ENCODE peak calls at places on chromosome 6, in eight cellular contexts. One of them, this sample, is unnamed.

GRCh38 chr6:21595951-21596378 is 2.4 kb downstream of the SOX4 start:
- DNase-seq in thoracic aorta: no peak
- DNase-seq in upper lobe of left lung: no peak
- DNase-seq in foreskin fibroblast: no peak
- DNase-seq in uterus: peak; percentile 40
- DNase-seq in prostate gland: no peak
- DNase-seq in psoas muscle: no peak
- DNase-seq in fibroblast of pulmonary artery: no peak
- DNase-seq in this sample: peak; percentile 23

GRCh38 chr6:159071843-159072769 is 27.3 kb upstream of the TAGAP start:
- DNase-seq in thoracic aorta: no peak
- DNase-seq in upper lobe of left lung: no peak
- DNase-seq in foreskin fibroblast: no peak
- DNase-seq in uterus: no peak
- DNase-seq in prostate gland: no peak
- DNase-seq in psoas muscle: no peak
- DNase-seq in fibroblast of pulmonary artery: no peak
- DNase-seq in this sample: no peak

GRCh38 chr6:3457710-3458605 is 1.1 kb upstream of the SLC22A23 start:
- DNase-seq in thoracic aorta: no peak
- DNase-seq in upper lobe of left lung: peak; percentile 62
- DNase-seq in foreskin fibroblast: peak; percentile 62
- DNase-seq in uterus: peak; percentile 22
- DNase-seq in prostate gland: peak; percentile 77
- DNase-seq in psoas muscle: peak; percentile 70
- DNase-seq in fibroblast of pulmonary artery: no peak
- DNase-seq in this sample: peak; percentile 71

GRCh38 chr6:52647199-52647598 is 23.7 kb upstream of the TMEM14A start:
- DNase-seq in thoracic aorta: no peak
- DNase-seq in upper lobe of left lung: no peak
- DNase-seq in foreskin fibroblast: peak; percentile 83
- DNase-seq in uterus: no peak
- DNase-seq in prostate gland: no peak
- DNase-seq in psoas muscle: no peak
- DNase-seq in fibroblast of pulmonary artery: peak; percentile 73
- DNase-seq in this sample: no peak

GRCh38 chr6:135181333-135182119 is 418 bp downstream of the MYB start:
- DNase-seq in thoracic aorta: no peak
- DNase-seq in upper lobe of left lung: no peak
- DNase-seq in foreskin fibroblast: peak; percentile 37
- DNase-seq in uterus: no peak
- DNase-seq in prostate gland: no peak
- DNase-seq in psoas muscle: peak; percentile 48
- DNase-seq in fibroblast of pulmonary artery: no peak
- DNase-seq in this sample: peak; percentile 14

GRCh38 chr6:105803439-105803838 is 282.7 kb upstream of the PRDM1 start:
- DNase-seq in thoracic aorta: no peak
- DNase-seq in upper lobe of left lung: no peak
- DNase-seq in foreskin fibroblast: peak; percentile 47
- DNase-seq in uterus: no peak
- DNase-seq in prostate gland: no peak
- DNase-seq in psoas muscle: no peak
- DNase-seq in fibroblast of pulmonary artery: no peak
- DNase-seq in this sample: no peak

GRCh38 chr6:10418862-10419748 is 4.2 kb upstream of the TFAP2A start:
- DNase-seq in thoracic aorta: no peak
- DNase-seq in upper lobe of left lung: no peak
- DNase-seq in foreskin fibroblast: peak; percentile 38
- DNase-seq in uterus: no peak
- DNase-seq in prostate gland: peak; percentile 84
- DNase-seq in psoas muscle: no peak
- DNase-seq in fibroblast of pulmonary artery: no peak
- DNase-seq in this sample: no peak

GRCh38 chr6:1893470-1894130 is 283.9 kb downstream of the FOXC1 start:
- DNase-seq in thoracic aorta: no peak
- DNase-seq in upper lobe of left lung: no peak
- DNase-seq in foreskin fibroblast: peak; percentile 26
- DNase-seq in uterus: no peak
- DNase-seq in prostate gland: no peak
- DNase-seq in psoas muscle: no peak
- DNase-seq in fibroblast of pulmonary artery: no peak
- DNase-seq in this sample: no peak

GRCh38 chr6:51618563-51618962 is 468.9 kb downstream of the PKHD1 start:
- DNase-seq in thoracic aorta: no peak
- DNase-seq in upper lobe of left lung: no peak
- DNase-seq in foreskin fibroblast: no peak
- DNase-seq in uterus: no peak
- DNase-seq in prostate gland: no peak
- DNase-seq in psoas muscle: no peak
- DNase-seq in fibroblast of pulmonary artery: no peak
- DNase-seq in this sample: no peak

GRCh38 chr6:83006270-83006905 is 59.3 kb downstream of the UBE3D start:
- DNase-seq in thoracic aorta: no peak
- DNase-seq in upper lobe of left lung: no peak
- DNase-seq in foreskin fibroblast: no peak
- DNase-seq in uterus: no peak
- DNase-seq in prostate gland: no peak
- DNase-seq in psoas muscle: no peak
- DNase-seq in fibroblast of pulmonary artery: no peak
- DNase-seq in this sample: no peak

GRCh38 chr6:56793938-56794337 is 151.2 kb upstream of the DST start:
- DNase-seq in thoracic aorta: no peak
- DNase-seq in upper lobe of left lung: no peak
- DNase-seq in foreskin fibroblast: no peak
- DNase-seq in uterus: no peak
- DNase-seq in prostate gland: no peak
- DNase-seq in psoas muscle: no peak
- DNase-seq in fibroblast of pulmonary artery: no peak
- DNase-seq in this sample: no peak

GRCh38 chr6:44189257-44189656 is 27.5 kb upstream of the MYMX start:
- DNase-seq in thoracic aorta: no peak
- DNase-seq in upper lobe of left lung: no peak
- DNase-seq in foreskin fibroblast: no peak
- DNase-seq in uterus: no peak
- DNase-seq in prostate gland: no peak
- DNase-seq in psoas muscle: no peak
- DNase-seq in fibroblast of pulmonary artery: no peak
- DNase-seq in this sample: no peak

GRCh38 chr6:43505718-43506117 is 4.4 kb downstream of the LRRC73 start:
- DNase-seq in thoracic aorta: no peak
- DNase-seq in upper lobe of left lung: no peak
- DNase-seq in foreskin fibroblast: no peak
- DNase-seq in uterus: no peak
- DNase-seq in prostate gland: no peak
- DNase-seq in psoas muscle: no peak
- DNase-seq in fibroblast of pulmonary artery: no peak
- DNase-seq in this sample: no peak

GRCh38 chr6:54248994-54249393 is 59.2 kb upstream of the TINAG start:
- DNase-seq in thoracic aorta: no peak
- DNase-seq in upper lobe of left lung: no peak
- DNase-seq in foreskin fibroblast: no peak
- DNase-seq in uterus: no peak
- DNase-seq in prostate gland: no peak
- DNase-seq in psoas muscle: no peak
- DNase-seq in fibroblast of pulmonary artery: no peak
- DNase-seq in this sample: no peak

GRCh38 chr6:129500958-129501381 is 209.0 kb downstream of the ARHGAP18 start:
- DNase-seq in thoracic aorta: no peak
- DNase-seq in upper lobe of left lung: no peak
- DNase-seq in foreskin fibroblast: peak; percentile 46
- DNase-seq in uterus: no peak
- DNase-seq in prostate gland: no peak
- DNase-seq in psoas muscle: no peak
- DNase-seq in fibroblast of pulmonary artery: peak; percentile 35
- DNase-seq in this sample: no peak

GRCh38 chr6:167401525-167402194 is 76.8 kb downstream of the TTLL2 start:
- DNase-seq in thoracic aorta: no peak
- DNase-seq in upper lobe of left lung: peak; percentile 78
- DNase-seq in foreskin fibroblast: no peak
- DNase-seq in uterus: no peak
- DNase-seq in prostate gland: no peak
- DNase-seq in psoas muscle: no peak
- DNase-seq in fibroblast of pulmonary artery: no peak
- DNase-seq in this sample: peak; percentile 66

GRCh38 chr6:118812972-118813371 is 81.0 kb upstream of the ASF1A start:
- DNase-seq in thoracic aorta: no peak
- DNase-seq in upper lobe of left lung: no peak
- DNase-seq in foreskin fibroblast: peak; percentile 58
- DNase-seq in uterus: no peak
- DNase-seq in prostate gland: no peak
- DNase-seq in psoas muscle: no peak
- DNase-seq in fibroblast of pulmonary artery: no peak
- DNase-seq in this sample: no peak

GRCh38 chr6:2626381-2626780 is 124.3 kb downstream of the MYLK4 start:
- DNase-seq in thoracic aorta: no peak
- DNase-seq in upper lobe of left lung: no peak
- DNase-seq in foreskin fibroblast: no peak
- DNase-seq in uterus: no peak
- DNase-seq in prostate gland: no peak
- DNase-seq in psoas muscle: no peak
- DNase-seq in fibroblast of pulmonary artery: peak; percentile 30
- DNase-seq in this sample: no peak

GRCh38 chr6:134757911-134758361 is 192.0 kb downstream of the ALDH8A1 start:
- DNase-seq in thoracic aorta: no peak
- DNase-seq in upper lobe of left lung: peak; percentile 77
- DNase-seq in foreskin fibroblast: peak; percentile 51
- DNase-seq in uterus: no peak
- DNase-seq in prostate gland: no peak
- DNase-seq in psoas muscle: no peak
- DNase-seq in fibroblast of pulmonary artery: no peak
- DNase-seq in this sample: no peak

GRCh38 chr6:151012321-151013294 is 147.1 kb downstream of the MTHFD1L start:
- DNase-seq in thoracic aorta: no peak
- DNase-seq in upper lobe of left lung: no peak
- DNase-seq in foreskin fibroblast: peak; percentile 81
- DNase-seq in uterus: no peak
- DNase-seq in prostate gland: no peak
- DNase-seq in psoas muscle: no peak
- DNase-seq in fibroblast of pulmonary artery: no peak
- DNase-seq in this sample: no peak

GRCh38 chr6:68638225-68638900 is 3.3 kb downstream of the ADGRB3 start:
- DNase-seq in thoracic aorta: no peak
- DNase-seq in upper lobe of left lung: no peak
- DNase-seq in foreskin fibroblast: peak; percentile 74
- DNase-seq in uterus: peak; percentile 34
- DNase-seq in prostate gland: no peak
- DNase-seq in psoas muscle: no peak
- DNase-seq in fibroblast of pulmonary artery: peak; percentile 77
- DNase-seq in this sample: peak; percentile 23

GRCh38 chr6:79353226-79353625 is 118.7 kb upstream of the HMGN3 start:
- DNase-seq in thoracic aorta: no peak
- DNase-seq in upper lobe of left lung: no peak
- DNase-seq in foreskin fibroblast: peak; percentile 17
- DNase-seq in uterus: no peak
- DNase-seq in prostate gland: no peak
- DNase-seq in psoas muscle: no peak
- DNase-seq in fibroblast of pulmonary artery: no peak
- DNase-seq in this sample: no peak
- TF ChIP-seq CTCF in thoracic aorta: no peak
- TF ChIP-seq CTCF in upper lobe of left lung: no peak
- TF ChIP-seq CTCF in foreskin fibroblast: no peak
- TF ChIP-seq CTCF in uterus: no peak
- TF ChIP-seq CTCF in prostate gland: no peak
- TF ChIP-seq CTCF in psoas muscle: no peak
- TF ChIP-seq CTCF in fibroblast of pulmonary artery: no peak
- TF ChIP-seq CTCF in this sample: no peak

DNA sequence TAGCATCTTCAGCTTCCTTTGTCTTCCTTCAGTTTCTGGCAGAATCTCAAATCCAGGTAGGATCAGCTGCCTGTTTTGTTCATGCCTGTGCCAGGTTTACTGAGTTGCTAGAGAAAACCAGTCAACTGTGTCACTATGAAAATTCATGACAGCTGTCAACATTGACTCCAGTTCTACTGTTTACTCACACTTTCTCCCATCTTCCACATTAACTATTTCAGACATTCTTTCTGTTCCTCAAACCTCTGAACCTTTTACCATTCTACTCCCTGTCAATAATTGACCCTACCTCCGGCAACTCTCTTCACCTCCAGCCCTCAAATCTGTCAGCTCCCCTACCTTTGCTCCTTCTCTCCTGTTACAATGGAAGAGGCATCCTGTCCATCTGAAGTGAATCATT is 8.5 kb downstream of the ENPP4 start:
- DNase-seq in thoracic aorta: no peak
- DNase-seq in upper lobe of left lung: no peak
- DNase-seq in foreskin fibroblast: no peak
- DNase-seq in uterus: no peak
- DNase-seq in prostate gland: peak; percentile 21
- DNase-seq in psoas muscle: no peak
- DNase-seq in fibroblast of pulmonary artery: no peak
- DNase-seq in this sample: no peak
- H3K4me3 ChIP-seq in thoracic aorta: no peak overlapping the region
- H3K4me3 ChIP-seq in upper lobe of left lung: no peak overlapping the region
- H3K4me3 ChIP-seq in foreskin fibroblast: no peak overlapping the region
- H3K4me3 ChIP-seq in uterus: no peak overlapping the region
- H3K4me3 ChIP-seq in prostate gland: no peak overlapping the region
- H3K4me3 ChIP-seq in psoas muscle: no peak overlapping the region
- H3K4me3 ChIP-seq in fibroblast of pulmonary artery: no peak overlapping the region
- H3K4me3 ChIP-seq in this sample: no peak overlapping the region

GRCh38 chr6:169168302-169168630 is 85.4 kb downstream of the THBS2 start:
- DNase-seq in thoracic aorta: no peak
- DNase-seq in upper lobe of left lung: no peak
- DNase-seq in foreskin fibroblast: no peak
- DNase-seq in uterus: no peak
- DNase-seq in prostate gland: no peak
- DNase-seq in psoas muscle: no peak
- DNase-seq in fibroblast of pulmonary artery: no peak
- DNase-seq in this sample: no peak
- TF ChIP-seq CTCF in thoracic aorta: no peak
- TF ChIP-seq CTCF in upper lobe of left lung: no peak
- TF ChIP-seq CTCF in foreskin fibroblast: no peak
- TF ChIP-seq CTCF in uterus: no peak
- TF ChIP-seq CTCF in prostate gland: no peak
- TF ChIP-seq CTCF in psoas muscle: no peak
- TF ChIP-seq CTCF in fibroblast of pulmonary artery: no peak
- TF ChIP-seq CTCF in this sample: no peak

GRCh38 chr6:4774296-4774695 is 1.9 kb upstream of the CDYL start:
- DNase-seq in thoracic aorta: no peak
- DNase-seq in upper lobe of left lung: no peak
- DNase-seq in foreskin fibroblast: peak; percentile 28
- DNase-seq in uterus: no peak
- DNase-seq in prostate gland: no peak
- DNase-seq in psoas muscle: no peak
- DNase-seq in fibroblast of pulmonary artery: no peak
- DNase-seq in this sample: no peak
- H3K4me3 ChIP-seq in thoracic aorta: peak overlapping the region; percentile 74
- H3K4me3 ChIP-seq in upper lobe of left lung: no peak overlapping the region
- H3K4me3 ChIP-seq in foreskin fibroblast: no peak overlapping the region
- H3K4me3 ChIP-seq in uterus: no peak overlapping the region
- H3K4me3 ChIP-seq in prostate gland: no peak overlapping the region
- H3K4me3 ChIP-seq in psoas muscle: no peak overlapping the region
- H3K4me3 ChIP-seq in fibroblast of pulmonary artery: no peak overlapping the region
- H3K4me3 ChIP-seq in this sample: no peak overlapping the region

DNA sequence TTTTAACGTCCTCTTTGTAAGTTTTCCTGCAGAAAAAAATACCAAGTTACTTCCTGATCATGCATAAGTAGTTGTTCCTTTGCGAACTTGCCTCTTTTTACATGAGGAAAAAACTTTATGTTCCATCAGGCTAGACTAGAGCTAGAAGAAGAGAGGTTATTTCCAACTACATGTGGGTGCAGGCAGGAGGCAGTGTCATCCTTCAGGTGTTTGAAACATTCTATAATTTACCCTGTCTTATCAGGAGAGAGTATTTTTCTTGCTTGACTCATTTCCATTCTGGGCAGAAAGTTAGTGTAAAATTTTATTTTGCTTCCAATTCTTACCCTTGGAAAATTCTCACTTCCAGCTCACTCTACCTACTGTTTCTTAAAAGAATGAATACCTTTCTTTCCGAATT is 28.5 kb upstream of the EPHA7 start:
- DNase-seq in thoracic aorta: no peak
- DNase-seq in upper lobe of left lung: no peak
- DNase-seq in foreskin fibroblast: no peak
- DNase-seq in uterus: no peak
- DNase-seq in prostate gland: no peak
- DNase-seq in psoas muscle: no peak
- DNase-seq in fibroblast of pulmonary artery: no peak
- DNase-seq in this sample: peak; percentile 8
- TF ChIP-seq CTCF in thoracic aorta: no peak
- TF ChIP-seq CTCF in upper lobe of left lung: no peak
- TF ChIP-seq CTCF in foreskin fibroblast: no peak
- TF ChIP-seq CTCF in uterus: no peak
- TF ChIP-seq CTCF in prostate gland: no peak
- TF ChIP-seq CTCF in psoas muscle: no peak
- TF ChIP-seq CTCF in fibroblast of pulmonary artery: no peak
- TF ChIP-seq CTCF in this sample: peak; percentile 26

This sample was measured in transverse colon.